ENCODE peak calls at places on chromosomes 13 and 19, in eight cellular contexts. One of them, this sample, is unnamed.

GRCh38 chr19:4536798-4537197 is 1.8 kb upstream of the PLIN5 start:
- DNase-seq in CD8-positive, alpha-beta memory T cell: no peak
- DNase-seq in T-helper 9 cell: no peak
- DNase-seq in hippocampal formation: no peak
- DNase-seq in NT2/D1: no peak
- DNase-seq in NCI-H226: no peak
- DNase-seq in glomerular endothelial cell: no peak
- DNase-seq in stimulated activated CD4-positive, alpha-beta T cell treated with anti-CD3 and anti-CD28 coated beads, Interleukin-12 subunit alpha, Interleukin-12 subunit beta, amount 100 ng/mL, for 24 hours: no peak
- DNase-seq in this sample: no peak

GRCh38 chr19:34308381-34309367 is 54.3 kb downstream of the GARRE1 start:
- DNase-seq in stimulated activated CD4-positive, alpha-beta T cell treated with anti-CD3 and anti-CD28 coated beads, Interleukin-12 subunit alpha, Interleukin-12 subunit beta, amount 100 ng/mL, for 24 hours: no peak
- DNase-seq in hippocampal formation: no peak
- DNase-seq in NT2/D1: no peak
- DNase-seq in T-helper 9 cell: no peak
- DNase-seq in CD8-positive, alpha-beta memory T cell: peak
- DNase-seq in NCI-H226: no peak
- DNase-seq in glomerular endothelial cell: no peak
- DNase-seq in this sample: peak

GRCh38 chr13:63010072-63010658 is 1594.5 kb upstream of the PCDH20 start:
- DNase-seq in NT2/D1: no peak
- DNase-seq in NCI-H226: no peak
- DNase-seq in CD8-positive, alpha-beta memory T cell: no peak
- DNase-seq in stimulated activated CD4-positive, alpha-beta T cell treated with anti-CD3 and anti-CD28 coated beads, Interleukin-12 subunit alpha, Interleukin-12 subunit beta, amount 100 ng/mL, for 24 hours: no peak
- DNase-seq in T-helper 9 cell: no peak
- DNase-seq in hippocampal formation: no peak
- DNase-seq in glomerular endothelial cell: no peak
- DNase-seq in this sample: no peak

GRCh38 chr19:10318807-10319426 is 3.1 kb upstream of the FDX2 start:
- DNase-seq in hippocampal formation: no peak
- DNase-seq in glomerular endothelial cell: no peak
- DNase-seq in CD8-positive, alpha-beta memory T cell: no peak
- DNase-seq in stimulated activated CD4-positive, alpha-beta T cell treated with anti-CD3 and anti-CD28 coated beads, Interleukin-12 subunit alpha, Interleukin-12 subunit beta, amount 100 ng/mL, for 24 hours: no peak
- DNase-seq in NT2/D1: no peak
- DNase-seq in T-helper 9 cell: no peak
- DNase-seq in NCI-H226: no peak
- DNase-seq in this sample: no peak

GRCh38 chr19:37077615-37077928 is 661 bp upstream of the ZNF420 start:
- DNase-seq in NT2/D1: no peak
- DNase-seq in T-helper 9 cell: no peak
- DNase-seq in NCI-H226: no peak
- DNase-seq in glomerular endothelial cell: no peak
- DNase-seq in CD8-positive, alpha-beta memory T cell: no peak
- DNase-seq in hippocampal formation: no peak
- DNase-seq in stimulated activated CD4-positive, alpha-beta T cell treated with anti-CD3 and anti-CD28 coated beads, Interleukin-12 subunit alpha, Interleukin-12 subunit beta, amount 100 ng/mL, for 24 hours: no peak
- DNase-seq in this sample: no peak

GRCh38 chr19:35609881-35610353 is 2.6 kb upstream of the HAUS5 start:
- DNase-seq in stimulated activated CD4-positive, alpha-beta T cell treated with anti-CD3 and anti-CD28 coated beads, Interleukin-12 subunit alpha, Interleukin-12 subunit beta, amount 100 ng/mL, for 24 hours: no peak
- DNase-seq in T-helper 9 cell: no peak
- DNase-seq in NCI-H226: no peak
- DNase-seq in NT2/D1: no peak
- DNase-seq in hippocampal formation: no peak
- DNase-seq in CD8-positive, alpha-beta memory T cell: no peak
- DNase-seq in glomerular endothelial cell: no peak
- DNase-seq in this sample: no peak

GRCh38 chr13:42594577-42595571 is 20.9 kb downstream of the TNFSF11 start:
- DNase-seq in CD8-positive, alpha-beta memory T cell: peak
- DNase-seq in hippocampal formation: peak
- DNase-seq in T-helper 9 cell: peak
- DNase-seq in stimulated activated CD4-positive, alpha-beta T cell treated with anti-CD3 and anti-CD28 coated beads, Interleukin-12 subunit alpha, Interleukin-12 subunit beta, amount 100 ng/mL, for 24 hours: no peak
- DNase-seq in glomerular endothelial cell: peak
- DNase-seq in NCI-H226: peak
- DNase-seq in NT2/D1: peak
- DNase-seq in this sample: no peak

GRCh38 chr13:43379738-43380137 is 356.4 kb downstream of the DNAJC15 start:
- DNase-seq in glomerular endothelial cell: no peak
- DNase-seq in T-helper 9 cell: no peak
- DNase-seq in NT2/D1: no peak
- DNase-seq in hippocampal formation: no peak
- DNase-seq in CD8-positive, alpha-beta memory T cell: no peak
- DNase-seq in NCI-H226: no peak
- DNase-seq in stimulated activated CD4-positive, alpha-beta T cell treated with anti-CD3 and anti-CD28 coated beads, Interleukin-12 subunit alpha, Interleukin-12 subunit beta, amount 100 ng/mL, for 24 hours: no peak
- DNase-seq in this sample: no peak

GRCh38 chr13:113086031-113086750 is 19.4 kb upstream of the F7 start:
- DNase-seq in CD8-positive, alpha-beta memory T cell: no peak
- DNase-seq in hippocampal formation: no peak
- DNase-seq in NCI-H226: no peak
- DNase-seq in glomerular endothelial cell: no peak
- DNase-seq in NT2/D1: no peak
- DNase-seq in T-helper 9 cell: no peak
- DNase-seq in stimulated activated CD4-positive, alpha-beta T cell treated with anti-CD3 and anti-CD28 coated beads, Interleukin-12 subunit alpha, Interleukin-12 subunit beta, amount 100 ng/mL, for 24 hours: no peak
- DNase-seq in this sample: no peak

GRCh38 chr13:111893071-111893606 is 173.8 kb upstream of the SOX1 start:
- DNase-seq in CD8-positive, alpha-beta memory T cell: no peak
- DNase-seq in hippocampal formation: no peak
- DNase-seq in NT2/D1: peak
- DNase-seq in glomerular endothelial cell: no peak
- DNase-seq in NCI-H226: no peak
- DNase-seq in stimulated activated CD4-positive, alpha-beta T cell treated with anti-CD3 and anti-CD28 coated beads, Interleukin-12 subunit alpha, Interleukin-12 subunit beta, amount 100 ng/mL, for 24 hours: no peak
- DNase-seq in T-helper 9 cell: no peak
- DNase-seq in this sample: no peak

This sample was measured in T-helper 22 cell.